ENCODE peak calls at places on chromosome 2, in eight cellular contexts. M is left ventricle myocardium inferior; R is anterior cingulate cortex; E is coronary artery; F is stimulated activated CD8-positive, alpha-beta memory T cell treated with anti-CD3 and anti-CD28 coated beads, Interleukin-15, amount 100 ng/mL, for 4 hours; Z is uterus; U is cerebellar cortex; B is NT2/D1. H is an unnamed sample.

GRCh38 chr2:66872926-66873714 is 438.2 kb downstream of the MEIS1 start:
- DNase-seq in M (no peak), R (no peak), E (no peak), F (no peak), Z (no peak), U (no peak), B (no peak), H (no peak)

GRCh38 chr2:165008916-165009315 is 53.6 kb upstream of the SLC38A11 start:
- DNase-seq in M (no peak), R (no peak), E (no peak), F (no peak), Z (no peak), U (no peak), B (no peak), H (no peak)

GRCh38 chr2:127740665-127741287 is 39.5 kb downstream of the SFT2D3 start:
- DNase-seq in M (no peak), R (no peak), E (no peak), F (no peak), Z (no peak), U (no peak), B (no peak), H (no peak)

GRCh38 chr2:117724035-117724434 is 90.5 kb upstream of the DDX18 start:
- DNase-seq in M (no peak), R (no peak), E (no peak), F (no peak), Z (no peak), U (no peak), B (no peak), H (no peak)

GRCh38 chr2:121429119-121429903 is 101.4 kb upstream of the RNU4ATAC start:
- DNase-seq in M (no peak), R (no peak), E (no peak), F (no peak), Z (no peak), U (no peak), B (no peak), H (no peak)

GRCh38 chr2:205895981-205896655 is 189.9 kb downstream of the INO80D start:
- DNase-seq in M (no peak), R (no peak), E (no peak), F (no peak), Z (no peak), U (no peak), B (no peak), H (no peak)

GRCh38 chr2:150994041-150994440 is 267.6 kb downstream of the RBM43 start:
- DNase-seq in M (no peak), R (no peak), E (no peak), F (no peak), Z (no peak), U (no peak), B (no peak), H (no peak)

GRCh38 chr2:11352781-11353537 is 8.5 kb upstream of the ROCK2 start:
- DNase-seq in M (no peak), R (no peak), E (no peak), F (no peak), Z (no peak), U (no peak), B (no peak), H (no peak)

GRCh38 chr2:10982931-10983701 is 71.4 kb downstream of the KCNF1 start:
- DNase-seq in M (peak), R (no peak), E (no peak), F (no peak), Z (no peak), U (no peak), B (no peak), H (no peak)

GRCh38 chr2:85173909-85174308 is 40.7 kb downstream of the TCF7L1 start:
- DNase-seq in M (no peak), R (no peak), E (no peak), F (no peak), Z (peak), U (no peak), B (no peak), H (no peak)

GRCh38 chr2:196750291-196750923 is 49.1 kb downstream of the GTF3C3 start:
- DNase-seq in M (no peak), R (no peak), E (no peak), F (no peak), Z (no peak), U (no peak), B (no peak), H (no peak)

GRCh38 chr2:20682166-20682565 is 15.2 kb downstream of the GDF7 start:
- DNase-seq in M (no peak), R (no peak), E (no peak), F (no peak), Z (no peak), U (no peak), B (no peak), H (no peak)

GRCh38 chr2:151946856-151947523 is 118.8 kb upstream of the ARL5A start:
- DNase-seq in M (no peak), R (no peak), E (no peak), F (no peak), Z (peak), U (peak), B (peak), H (no peak)

GRCh38 chr2:46861916-46862315 is 53.7 kb downstream of the MCFD2 start:
- DNase-seq in M (no peak), R (no peak), E (no peak), F (no peak), Z (no peak), U (no peak), B (no peak), H (no peak)

GRCh38 chr2:235086481-235087184 is 134.8 kb downstream of the SH3BP4 start:
- DNase-seq in M (no peak), R (no peak), E (no peak), F (no peak), Z (no peak), U (no peak), B (no peak), H (no peak)

GRCh38 chr2:36379710-36380448 is 24.3 kb downstream of the CRIM1 start:
- DNase-seq in M (no peak), R (no peak), E (no peak), F (no peak), Z (no peak), U (no peak), B (no peak), H (no peak)

GRCh38 chr2:134300585-134300984 is 46.7 kb downstream of the MGAT5 start:
- DNase-seq in M (no peak), R (no peak), E (no peak), F (no peak), Z (no peak), U (no peak), B (no peak), H (no peak)

GRCh38 chr2:182436252-182436651 is 9.4 kb upstream of the PDE1A start:
- DNase-seq in M (no peak), R (no peak), E (no peak), F (no peak), Z (no peak), U (no peak), B (no peak), H (no peak)

GRCh38 chr2:54549912-54550518 is 93.9 kb downstream of the SPTBN1 start:
- DNase-seq in M (no peak), R (no peak), E (no peak), F (no peak), Z (no peak), U (peak), B (no peak), H (no peak)

GRCh38 chr2:174120346-174120745 is 128.0 kb downstream of the OLA1 start:
- DNase-seq in M (no peak), R (no peak), E (no peak), F (no peak), Z (no peak), U (no peak), B (no peak), H (no peak)

GRCh38 chr2:227204452-227204851 is 40.0 kb downstream of the COL4A3 start:
- DNase-seq in M (no peak), R (no peak), E (no peak), F (no peak), Z (no peak), U (no peak), B (no peak), H (no peak)

GRCh38 chr2:7838636-7839035 is 843.2 kb upstream of the ID2 start:
- DNase-seq in M (no peak), R (no peak), E (no peak), F (no peak), Z (no peak), U (no peak), B (no peak), H (no peak)

GRCh38 chr2:232577841-232578240 is 27.4 kb downstream of the EIF4E2 start:
- DNase-seq in M (no peak), R (no peak), E (no peak), F (no peak), Z (no peak), U (no peak), B (no peak), H (no peak)

GRCh38 chr2:1378456-1379150 is 34.7 kb upstream of the TPO start:
- DNase-seq in M (no peak), R (no peak), E (no peak), F (no peak), Z (no peak), U (no peak), B (no peak), H (no peak)

GRCh38 chr2:217714268-217714643 is 288.5 kb downstream of the TNS1 start:
- DNase-seq in M (peak), R (no peak), E (peak), F (no peak), Z (peak), U (peak), B (no peak), H (no peak)

GRCh38 chr2:113178069-113178468 is 4.3 kb downstream of the PSD4 start:
- DNase-seq in M (no peak), R (no peak), E (no peak), F (no peak), Z (no peak), U (no peak), B (no peak), H (no peak)

GRCh38 chr2:161436411-161436810 is 20.3 kb downstream of the TBR1 start:
- DNase-seq in M (no peak), R (no peak), E (no peak), F (no peak), Z (no peak), U (no peak), B (no peak), H (no peak)

GRCh38 chr2:169362346-169363026 is at the start of gene LRP2:
- DNase-seq in M (no peak), R (no peak), E (no peak), F (no peak), Z (no peak), U (no peak), B (no peak), H (peak)

GRCh38 chr2:27370816-27371620 is 602 bp downstream of the SNX17 start:
- DNase-seq in M (peak), R (no peak), E (no peak), F (no peak), Z (no peak), U (no peak), B (no peak), H (no peak)

GRCh38 chr2:9326975-9327374 is 96.4 kb downstream of the ITGB1BP1 start:
- DNase-seq in M (no peak), R (no peak), E (no peak), F (no peak), Z (no peak), U (no peak), B (peak), H (no peak)

GRCh38 chr2:20167356-20167755 is 57.6 kb downstream of the SDC1 start:
- DNase-seq in M (no peak), R (no peak), E (peak), F (no peak), Z (no peak), U (no peak), B (no peak), H (no peak)

GRCh38 chr2:171102802-171103201 is 57.9 kb downstream of the TLK1 start:
- DNase-seq in M (no peak), R (no peak), E (no peak), F (no peak), Z (no peak), U (no peak), B (no peak), H (no peak)